ENCODE peak calls at places on chromosomes 12 and 14, in four cellular contexts. One of them, this sample, is unnamed.

GRCh38 chr12:98770230-98770629 is 125.1 kb downstream of the APAF1 start:
- DNase-seq in HFF-Myc: no peak
- DNase-seq in naive thymus-derived CD8-positive, alpha-beta T cell: no peak
- DNase-seq in GM12865: no peak
- DNase-seq in this sample: no peak

GRCh38 chr12:104648746-104649145 is 192.0 kb downstream of the CHST11 start:
- DNase-seq in HFF-Myc: no peak
- DNase-seq in naive thymus-derived CD8-positive, alpha-beta T cell: no peak
- DNase-seq in GM12865: no peak
- DNase-seq in this sample: no peak

GRCh38 chr14:56816575-56817391 is 6.5 kb upstream of the OTX2 start:
- DNase-seq in HFF-Myc: no peak
- DNase-seq in naive thymus-derived CD8-positive, alpha-beta T cell: no peak
- DNase-seq in GM12865: no peak
- DNase-seq in this sample: no peak

GRCh38 chr14:80095623-80096022 is 115.7 kb downstream of the DIO2 start:
- DNase-seq in HFF-Myc: peak
- DNase-seq in naive thymus-derived CD8-positive, alpha-beta T cell: no peak
- DNase-seq in GM12865: no peak
- DNase-seq in this sample: no peak

GRCh38 chr14:93880025-93880820 is 46.9 kb upstream of the FAM181A start:
- DNase-seq in HFF-Myc: no peak
- DNase-seq in naive thymus-derived CD8-positive, alpha-beta T cell: no peak
- DNase-seq in GM12865: no peak
- DNase-seq in this sample: no peak

GRCh38 chr12:113373966-113374365 is 15.6 kb downstream of the PLBD2 start:
- DNase-seq in HFF-Myc: no peak
- DNase-seq in naive thymus-derived CD8-positive, alpha-beta T cell: no peak
- DNase-seq in GM12865: no peak
- DNase-seq in this sample: no peak

GRCh38 chr12:67927815-67928214 is 61.4 kb upstream of the IFNG-AS1 start:
- DNase-seq in HFF-Myc: no peak
- DNase-seq in naive thymus-derived CD8-positive, alpha-beta T cell: no peak
- DNase-seq in GM12865: no peak
- DNase-seq in this sample: no peak

GRCh38 chr12:130156652-130157275 is 5.5 kb upstream of the FZD10 start:
- DNase-seq in HFF-Myc: no peak
- DNase-seq in naive thymus-derived CD8-positive, alpha-beta T cell: no peak
- DNase-seq in GM12865: no peak
- DNase-seq in this sample: no peak

GRCh38 chr14:91866061-91866460 is 1.3 kb downstream of the TC2N start:
- DNase-seq in HFF-Myc: no peak
- DNase-seq in naive thymus-derived CD8-positive, alpha-beta T cell: no peak
- DNase-seq in GM12865: peak
- DNase-seq in this sample: no peak

GRCh38 chr12:124441443-124442190 is 125.8 kb downstream of the NCOR2 start:
- DNase-seq in HFF-Myc: no peak
- DNase-seq in naive thymus-derived CD8-positive, alpha-beta T cell: no peak
- DNase-seq in GM12865: no peak
- DNase-seq in this sample: no peak